ENCODE peak calls at places on chromosome 1, in seven cellular contexts. F is central memory CD8-positive, alpha-beta T cell; A is renal cortical epithelial cell; Y is fibroblast of lung; T is pancreas; R is ascending aorta; I is amniotic epithelial cell. U is an unnamed sample.

GRCh38 chr1:11731719-11732283 is 4.1 kb upstream of the AGTRAP start:
- DNase-seq in F (no peak), A (peak), Y (peak), T (no peak), R (no peak), I (peak), U (peak)

GRCh38 chr1:87794788-87795614 is 466.3 kb downstream of the LMO4 start:
- DNase-seq in F (no peak), A (peak), Y (peak), T (no peak), R (no peak), I (peak), U (no peak)

GRCh38 chr1:203914292-203914691 is 52.9 kb downstream of the SNRPE start:
- DNase-seq in F (no peak), A (no peak), Y (no peak), T (no peak), R (no peak), I (peak), U (no peak)

GRCh38 chr1:212981025-212981495 is 30.7 kb downstream of the VASH2 start:
- DNase-seq in F (no peak), A (peak), Y (no peak), T (no peak), R (no peak), I (no peak), U (no peak)

GRCh38 chr1:182270731-182271130 is 120.9 kb downstream of the GLUL start:
- DNase-seq in F (no peak), A (no peak), Y (no peak), T (no peak), R (no peak), I (no peak), U (no peak)

GRCh38 chr1:44819594-44820327 is 11.4 kb downstream of the BTBD19 start:
- DNase-seq in F (peak), A (peak), Y (peak), T (peak), R (no peak), I (peak), U (peak)

GRCh38 chr1:32963746-32964460 is 706 bp downstream of the RNF19B start:
- DNase-seq in F (peak), A (peak), Y (peak), T (peak), R (peak), I (no peak), U (peak)

GRCh38 chr1:43447891-43448708 is 5.6 kb downstream of the HYI start:
- DNase-seq in F (no peak), A (peak), Y (no peak), T (peak), R (no peak), I (no peak), U (no peak)

GRCh38 chr1:24151175-24151533 is 8.2 kb upstream of the IL22RA1 start:
- DNase-seq in F (no peak), A (no peak), Y (no peak), T (no peak), R (no peak), I (no peak), U (no peak)

GRCh38 chr1:100721502-100722205 is 2.1 kb downstream of the VCAM1 start:
- DNase-seq in F (no peak), A (peak), Y (peak), T (no peak), R (no peak), I (peak), U (peak)

GRCh38 chr1:47469405-47469759 is 31.5 kb downstream of the FOXD2 start:
- DNase-seq in F (no peak), A (no peak), Y (no peak), T (no peak), R (no peak), I (peak), U (no peak)

GRCh38 chr1:223074427-223074826 is 68.6 kb downstream of the TLR5 start:
- DNase-seq in F (no peak), A (no peak), Y (peak), T (no peak), R (no peak), I (no peak), U (no peak)

GRCh38 chr1:56776581-56776980 is 42.6 kb downstream of the FYB2 start:
- DNase-seq in F (no peak), A (no peak), Y (no peak), T (no peak), R (no peak), I (no peak), U (no peak)

U was measured in H4.